ENCODE peak calls at places on chromosomes 4 and X, in five cellular contexts. L is choroid plexus epithelial cell, J is thoracic aorta, A is fibroblast of mammary gland, I is AG04449. N is an unnamed sample.

GRCh38 chr4:169664615-169665014 is 44.2 kb downstream of the CLCN3 start:
- DNase-seq in L (peak; percentile 6), A (no peak), J (no peak), I (no peak), N (no peak)

GRCh38 chrX:11770320-11770719 is 12.3 kb downstream of the MSL3 start:
- DNase-seq in A (peak; percentile 66), J (no peak), I (no peak), L (peak; percentile 71), N (peak; percentile 54)

GRCh38 chrX:108362026-108362425 is 76.2 kb downstream of the COL4A6 start:
- DNase-seq in I (no peak), L (peak; percentile 76), J (no peak), A (peak; percentile 4), N (peak; percentile 57)

GRCh38 chrX:13647709-13648212 is 5.2 kb upstream of the TCEANC start:
- DNase-seq in A (peak; percentile 72), I (no peak), L (peak; percentile 77), J (peak; percentile 41), N (peak; percentile 36)

GRCh38 chr4:76744253-76744921 is 153.6 kb downstream of the SOWAHB start:
- DNase-seq in A (peak; percentile 47), I (no peak), L (peak; percentile 83), J (no peak), N (peak; percentile 26)

GRCh38 chr4:150302553-150302952 is 224.3 kb downstream of the DCLK2 start:
- DNase-seq in I (peak; percentile 92), L (peak; percentile 98), J (no peak), A (peak; percentile 98), N (peak; percentile 85)

GRCh38 chrX:122945328-122945727 is 238.8 kb upstream of the GRIA3 start:
- DNase-seq in L (no peak), J (no peak), A (peak; percentile 12), I (no peak), N (no peak)

GRCh38 chr4:7769936-7770674 is 169.6 kb downstream of the AFAP1 start:
- DNase-seq in A (peak; percentile 35), L (peak; percentile 60), J (no peak), I (no peak), N (peak; percentile 17)

GRCh38 chrX:154748712-154749339 is 2.1 kb downstream of the GAB3 start:
- DNase-seq in A (peak; percentile 62), J (no peak), L (peak; percentile 66), I (no peak), N (peak; percentile 50)

GRCh38 chr4:55512922-55513571 is 33.7 kb downstream of the CLOCK start:
- DNase-seq in L (no peak), A (peak; percentile 11), I (no peak), J (no peak), N (peak; percentile 64)

GRCh38 chr4:2275546-2276251 is 13.8 kb upstream of the MXD4 start:
- DNase-seq in J (no peak), I (no peak), L (no peak), A (no peak), N (no peak)

GRCh38 chr4:7431696-7432530 is 2.8 kb downstream of the PSAPL1 start:
- DNase-seq in L (no peak), A (no peak), I (no peak), J (no peak), N (peak; percentile 1)

GRCh38 chr4:120843840-120844527 is 78.5 kb downstream of the PRDM5 start:
- DNase-seq in J (no peak), L (no peak), A (no peak), I (no peak), N (peak; percentile 15)

GRCh38 chr4:13329963-13330362 is 154.2 kb downstream of the RAB28 start:
- DNase-seq in L (peak; percentile 36), J (no peak), I (no peak), A (peak; percentile 83), N (peak; percentile 79)

GRCh38 chr4:150244600-150244999 is 166.4 kb downstream of the DCLK2 start:
- DNase-seq in J (no peak), I (no peak), L (peak; percentile 93), A (peak; percentile 60), N (no peak)

GRCh38 chrX:69597399-69597798 is 18.5 kb upstream of the EDA start:
- DNase-seq in A (no peak), L (no peak), I (no peak), J (no peak), N (no peak)

GRCh38 chr4:10093801-10094552 is 22.6 kb downstream of the WDR1 start:
- DNase-seq in L (peak; percentile 99), I (peak; percentile 62), A (peak; percentile 18), J (no peak), N (no peak)

GRCh38 chr4:22099896-22100295 is 151.3 kb upstream of the KCNIP4 start:
- DNase-seq in J (no peak), A (peak; percentile 28), I (no peak), L (peak; percentile 41), N (no peak)

GRCh38 chrX:38634665-38635064 is 73.3 kb downstream of the TSPAN7 start:
- DNase-seq in L (no peak), I (no peak), J (no peak), A (no peak), N (no peak)

GRCh38 chrX:131477498-131477897 is 66.4 kb upstream of the OR13H1 start:
- DNase-seq in A (no peak), I (no peak), L (no peak), J (no peak), N (no peak)

GRCh38 chr4:141802324-141802723 is 165.9 kb downstream of the IL15 start:
- DNase-seq in J (no peak), A (peak; percentile 60), L (peak; percentile 31), I (peak; percentile 74), N (peak; percentile 4)

GRCh38 chr4:82909326-82909725 is 8.8 kb downstream of the THAP9 start:
- DNase-seq in A (no peak), I (no peak), L (no peak), J (no peak), N (no peak)

GRCh38 chr4:188975271-188975670 is 836.0 kb downstream of the TRIML1 start:
- DNase-seq in I (no peak), J (no peak), L (no peak), A (no peak), N (no peak)

GRCh38 chr4:188971125-188971524 is 831.9 kb downstream of the TRIML1 start:
- DNase-seq in J (no peak), I (no peak), A (peak; percentile 48), L (peak; percentile 53), N (peak; percentile 71)

GRCh38 chr4:188976644-188977115 is 837.4 kb downstream of the TRIML1 start:
- DNase-seq in I (peak; percentile 26), L (peak; percentile 57), A (peak; percentile 50), J (no peak), N (peak; percentile 47)
- H3K4me3 ChIP-seq in I (no peak overlapping the region), L (no peak overlapping the region), A (no peak overlapping the region), J (no peak overlapping the region), N (no peak overlapping the region)

GRCh38 chr4:24419147-24420034 is 165.0 kb downstream of the DHX15 start:
- DNase-seq in J (no peak), L (peak; percentile 76), I (no peak), A (peak; percentile 73), N (peak; percentile 77)
- TF ChIP-seq CTCF in J (peak; percentile 78), L (peak; percentile 98), I (peak; percentile 86), A (peak; percentile 93), N (peak; percentile 95)

DNA sequence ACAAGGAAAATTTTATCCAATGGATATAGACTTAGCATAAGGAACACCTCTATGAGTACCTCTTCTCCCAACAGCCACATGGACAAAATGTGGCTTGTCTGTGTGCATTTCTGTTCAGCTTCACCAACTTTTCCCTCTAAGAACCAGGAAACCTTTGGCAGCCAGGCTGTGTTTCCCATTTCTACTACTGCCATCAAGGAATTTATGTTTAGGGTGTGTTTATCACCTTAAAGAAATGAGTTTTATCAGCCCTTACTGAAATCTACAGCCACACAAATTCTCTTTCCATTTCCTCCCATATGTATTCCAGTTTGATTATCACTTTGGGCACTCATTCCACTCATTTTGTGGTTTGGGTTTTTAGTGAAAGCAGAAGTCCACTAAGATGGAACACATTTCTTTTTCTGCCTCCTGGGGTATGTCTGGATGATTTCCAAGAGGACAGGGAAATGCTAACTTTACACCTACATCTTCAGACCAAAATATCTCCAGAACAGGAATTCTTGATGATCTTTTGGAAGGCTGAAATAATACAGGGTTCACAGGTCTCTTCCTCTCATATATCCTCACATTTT is 82.6 kb upstream of the MAOA start:
- DNase-seq in A (no peak), I (no peak), J (no peak), L (peak; percentile 53), N (no peak)
- H3K4me3 ChIP-seq in A (no peak overlapping the region), I (no peak overlapping the region), J (no peak overlapping the region), L (no peak overlapping the region), N (no peak overlapping the region)

GRCh38 chrX:34578237-34578636 is 78.8 kb downstream of the TMEM47 start:
- DNase-seq in I (no peak), L (peak; percentile 71), J (no peak), A (peak; percentile 62), N (peak; percentile 36)
- TF ChIP-seq CTCF in I (peak; percentile 7), L (peak; percentile 39), J (peak; percentile 27), A (peak; percentile 46), N (peak; percentile 32)

DNA sequence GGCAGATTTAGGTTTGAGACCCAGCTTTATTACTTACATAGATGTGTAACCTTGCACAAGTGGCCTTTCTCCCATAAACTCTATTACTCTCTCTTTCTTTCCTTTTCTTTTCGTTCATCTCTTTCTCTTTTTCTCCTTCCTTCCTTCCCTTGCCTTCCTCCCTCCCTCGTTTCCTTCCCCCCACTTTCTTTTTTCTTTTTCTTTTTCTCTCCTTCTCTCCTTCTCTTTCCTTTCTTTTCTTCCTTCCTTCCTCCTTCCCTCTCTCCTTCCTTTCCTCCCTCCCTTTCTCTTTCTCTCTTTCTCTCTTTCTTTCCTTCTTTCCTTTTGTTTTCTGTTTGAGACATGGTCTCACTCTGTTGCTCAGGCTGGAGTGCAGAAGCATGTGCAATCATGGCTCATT is 526.4 kb upstream of the CXorf51A start:
- DNase-seq in J (no peak), A (no peak), I (no peak), L (no peak), N (no peak)
- H3K4me3 ChIP-seq in J (no peak overlapping the region), A (no peak overlapping the region), I (no peak overlapping the region), L (no peak overlapping the region), N (no peak overlapping the region)

DNA sequence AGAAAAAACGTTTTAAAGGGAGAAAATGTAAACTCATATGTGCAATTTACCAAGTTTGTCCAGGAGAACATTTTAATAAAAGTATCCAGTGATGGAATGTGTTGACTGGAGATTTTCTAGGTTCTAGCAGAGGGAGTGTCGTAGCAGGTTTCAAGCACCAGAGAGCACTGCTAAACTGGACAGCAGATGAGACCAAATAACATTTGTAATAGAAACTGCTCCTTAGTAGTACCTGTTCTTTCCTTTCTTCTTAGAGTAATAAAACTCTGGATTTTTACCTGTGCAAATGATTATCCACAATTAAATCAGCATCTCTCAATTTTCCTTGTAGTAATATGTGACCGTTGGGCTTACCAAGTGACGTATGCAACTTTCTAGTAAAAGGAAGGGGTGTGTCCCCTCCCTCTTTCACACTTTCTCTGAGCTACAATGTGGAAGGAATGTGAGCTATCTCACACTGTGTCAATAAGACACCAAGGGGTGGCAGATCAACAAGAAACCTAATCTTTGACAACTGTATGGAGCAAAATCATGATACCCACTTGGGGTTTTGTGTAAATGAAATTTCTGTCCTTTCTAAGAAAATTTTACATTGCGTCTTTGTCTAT is 9.5 kb downstream of the HPGDS start:
- DNase-seq in L (peak; percentile 52), A (no peak), J (no peak), I (no peak), N (no peak)
- TF ChIP-seq CTCF in L (peak; percentile 60), A (no peak), J (no peak), I (peak; percentile 19), N (peak; percentile 29)

GRCh38 chr4:145482209-145483021 is 762 bp downstream of the SMAD1 start:
- DNase-seq in J (no peak), I (no peak), L (peak; percentile 87), A (peak; percentile 78), N (peak; percentile 73)
- H3K4me3 ChIP-seq in J (peak overlapping the region; percentile 96), I (peak overlapping the region; percentile 68), L (peak overlapping the region; percentile 74), A (peak overlapping the region; percentile 56), N (peak overlapping the region; percentile 64)

N was measured in epithelial cell of esophagus.